ENCODE peak calls at places on chromosomes 12 and 14, in six cellular contexts. Z, Q, L, R, E and D are unnamed samples.

GRCh38 chr14:22648506-22648905 is 4.4 kb upstream of the OR6J1 start:
- DNase-seq in Z (no peak), Q (no peak), L (no peak), R (no peak), E (no peak), D (no peak)

GRCh38 chr12:1594295-1595025 is at the start of gene FBXL14:
- DNase-seq in Z (peak), Q (no peak), L (peak), R (peak), E (peak), D (peak)

GRCh38 chr12:119695034-119695433 is 27.1 kb downstream of the PRKAB1 start:
- DNase-seq in Z (no peak), Q (no peak), L (no peak), R (no peak), E (peak), D (no peak)

GRCh38 chr14:94689218-94689984 is 77.2 kb downstream of the SERPINA3 start:
- DNase-seq in Z (peak), Q (no peak), L (peak), R (peak), E (peak), D (peak)

GRCh38 chr14:58607131-58607531 is 30.6 kb upstream of the DACT1 start:
- DNase-seq in Z (no peak), Q (no peak), L (no peak), R (no peak), E (no peak), D (no peak)

GRCh38 chr14:76323331-76324050 is 52.4 kb upstream of the ESRRB start:
- DNase-seq in Z (no peak), Q (no peak), L (no peak), R (no peak), E (no peak), D (no peak)

GRCh38 chr12:94761559-94761958 is 111.2 kb upstream of the TMCC3 start:
- DNase-seq in Z (peak), Q (peak), L (no peak), R (peak), E (peak), D (no peak)

GRCh38 chr12:108823804-108824203 is 33.6 kb downstream of the SSH1 start:
- DNase-seq in Z (no peak), Q (no peak), L (no peak), R (no peak), E (no peak), D (no peak)

GRCh38 chr14:84272290-84272721 is 1257.6 kb upstream of the FLRT2 start:
- DNase-seq in Z (no peak), Q (no peak), L (no peak), R (no peak), E (no peak), D (no peak)

GRCh38 chr12:104702565-104703139 is 245.9 kb downstream of the CHST11 start:
- DNase-seq in Z (peak), Q (no peak), L (no peak), R (no peak), E (no peak), D (no peak)

GRCh38 chr14:76975865-76976622 is 52.5 kb downstream of the IRF2BPL start:
- DNase-seq in Z (no peak), Q (no peak), L (no peak), R (no peak), E (no peak), D (peak)

DNA sequence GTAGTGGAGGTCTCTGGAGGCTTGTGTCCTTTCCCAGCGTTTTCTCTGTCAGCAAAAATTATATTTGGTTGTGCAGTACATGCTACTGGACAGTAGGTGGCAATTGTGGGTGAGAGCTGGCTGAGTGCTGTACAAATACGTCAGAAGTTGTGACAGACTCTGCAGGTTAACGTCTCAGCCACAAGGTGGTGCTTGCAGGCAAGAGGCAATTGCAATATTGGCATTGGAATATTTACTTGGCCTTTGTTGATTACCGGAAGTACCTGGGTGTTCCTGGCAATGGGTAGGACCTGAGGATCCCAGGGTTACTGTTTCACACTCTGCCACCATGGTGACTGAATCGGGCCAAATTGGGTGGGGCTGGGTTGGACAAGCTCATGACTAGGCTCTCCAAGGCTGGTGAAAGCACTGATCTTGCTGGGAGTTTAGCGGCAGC is 333.9 kb upstream of the LMO3 start:
- DNase-seq in Z (peak), Q (no peak), L (no peak), R (peak), E (peak), D (peak)
- TF ChIP-seq CTCF in Z (peak), Q (no peak), L (no peak), R (peak), E (peak), D (peak)

GRCh38 chr14:41229824-41230223 is 376.9 kb upstream of the LRFN5 start:
- DNase-seq in Z (no peak), Q (no peak), L (no peak), R (no peak), E (no peak), D (no peak)

GRCh38 chr14:41225433-41225832 is 381.2 kb upstream of the LRFN5 start:
- DNase-seq in Z (no peak), Q (no peak), L (no peak), R (no peak), E (no peak), D (no peak)

GRCh38 chr14:41235466-41235865 is 371.2 kb upstream of the LRFN5 start:
- DNase-seq in Z (no peak), Q (no peak), L (no peak), R (no peak), E (no peak), D (no peak)

GRCh38 chr14:41230683-41231082 is 376.0 kb upstream of the LRFN5 start:
- DNase-seq in Z (no peak), Q (no peak), L (no peak), R (no peak), E (no peak), D (no peak)
- TF ChIP-seq CTCF in Z (no peak), Q (no peak), L (no peak), R (no peak), E (no peak), D (no peak)

DNA sequence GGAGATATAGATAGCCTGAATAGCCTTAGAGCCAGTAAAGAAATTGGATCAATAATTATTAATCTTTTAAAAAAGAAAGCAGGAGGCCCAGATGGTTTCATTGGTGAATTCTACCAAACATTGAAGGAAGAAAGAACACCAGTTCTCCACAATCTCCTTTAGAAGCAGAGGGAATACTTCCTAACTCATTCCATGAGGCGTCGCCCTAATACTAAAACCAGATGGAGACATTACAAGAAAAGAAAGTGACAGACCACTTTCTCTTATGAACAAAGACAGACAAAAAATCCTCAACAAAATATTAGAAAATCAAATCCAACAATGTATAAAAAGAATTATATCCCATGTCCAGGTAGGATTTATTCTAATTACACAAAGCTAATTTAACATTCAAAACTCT is 362.6 kb downstream of the BCAT1 start:
- DNase-seq in Z (no peak), Q (no peak), L (no peak), R (no peak), E (no peak), D (no peak)
- TF ChIP-seq CTCF in Z (no peak), Q (no peak), L (no peak), R (no peak), E (no peak), D (no peak)

GRCh38 chr14:103209054-103209453 is 85.8 kb downstream of the TNFAIP2 start:
- DNase-seq in Z (no peak), Q (no peak), L (no peak), R (peak), E (no peak), D (no peak)
- TF ChIP-seq CTCF in Z (peak), Q (no peak), L (no peak), R (no peak), E (no peak), D (no peak)

DNA sequence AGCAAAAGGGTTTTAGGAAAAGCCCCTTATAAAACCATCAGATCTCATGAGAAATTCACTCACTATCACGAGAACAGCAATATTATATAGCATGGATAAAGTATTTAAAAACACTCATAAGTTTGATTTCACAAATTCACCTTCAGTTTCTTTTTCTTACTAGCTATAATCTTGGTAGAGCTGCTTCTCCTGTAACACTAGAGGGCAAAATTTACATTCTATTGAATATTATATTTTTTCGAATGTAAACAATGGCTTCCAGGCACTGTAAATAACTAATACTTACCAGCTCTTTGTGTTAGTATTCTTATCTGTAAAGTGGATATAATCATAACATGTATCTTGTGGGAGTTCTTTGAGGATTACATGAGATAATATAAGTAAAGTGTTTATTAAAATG is 259.6 kb downstream of the CCER1 start:
- DNase-seq in Z (peak), Q (no peak), L (no peak), R (no peak), E (no peak), D (no peak)
- TF ChIP-seq CTCF in Z (peak), Q (no peak), L (no peak), R (no peak), E (no peak), D (no peak)

GRCh38 chr12:66779466-66779865 is 100.6 kb upstream of the GRIP1 start:
- DNase-seq in Z (no peak), Q (no peak), L (no peak), R (no peak), E (no peak), D (no peak)
- TF ChIP-seq CTCF in Z (no peak), Q (no peak), L (no peak), R (no peak), E (no peak), D (no peak)

DNA sequence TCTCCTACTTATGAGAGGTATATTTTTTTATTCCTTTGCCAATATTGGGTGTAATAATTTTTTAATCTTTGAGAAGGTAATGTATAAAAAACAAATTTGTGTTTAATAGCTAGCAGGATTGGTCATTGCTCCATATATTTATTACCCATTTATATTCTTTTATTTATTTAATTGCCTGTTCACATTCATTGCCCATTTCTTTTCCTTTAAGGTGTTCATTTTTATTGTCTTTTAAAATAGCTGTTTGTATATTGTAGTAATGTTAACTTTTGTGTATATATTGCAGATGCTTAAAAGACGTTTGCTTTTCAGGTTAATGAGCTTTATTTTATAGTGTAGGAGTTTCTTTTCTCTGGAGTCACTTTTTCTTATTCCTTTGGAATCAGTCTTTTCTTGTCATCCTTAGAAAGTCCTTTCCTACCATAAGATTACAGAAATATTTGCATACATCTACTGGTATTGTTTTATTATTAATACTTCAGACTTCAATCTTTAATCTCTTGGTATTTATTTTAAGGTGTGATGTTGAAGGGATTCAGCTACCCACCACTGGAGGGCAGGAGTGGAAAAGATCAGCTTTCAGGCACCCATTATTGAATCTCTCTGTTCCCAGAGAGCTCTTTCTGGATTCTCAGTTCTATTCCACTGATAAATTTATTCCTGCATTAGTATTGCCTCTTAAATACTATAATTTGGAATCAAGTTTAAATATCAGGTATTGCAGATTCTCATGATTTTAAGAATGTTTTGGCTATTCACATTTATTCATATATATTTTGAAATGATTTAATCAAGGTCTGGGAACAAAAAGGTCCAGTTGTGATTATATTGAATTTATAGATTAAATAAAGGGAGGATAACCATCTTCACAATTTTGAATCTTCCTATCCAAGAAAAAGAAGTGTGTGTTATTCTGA is 17.3 kb downstream of the PPM1A start:
- DNase-seq in Z (no peak), Q (no peak), L (no peak), R (peak), E (peak), D (no peak)
- TF ChIP-seq CTCF in Z (peak), Q (no peak), L (no peak), R (peak), E (peak), D (no peak)

GRCh38 chr14:100854435-100854834 is 28.5 kb downstream of the MEG3 start:
- DNase-seq in Z (no peak), Q (no peak), L (no peak), R (no peak), E (no peak), D (no peak)

GRCh38 chr14:100857923-100858837 is 32.3 kb downstream of the MEG3 start:
- DNase-seq in Z (no peak), Q (no peak), L (no peak), R (no peak), E (no peak), D (no peak)

GRCh38 chr14:100857196-100857922 is 31.4 kb downstream of the MEG3 start:
- DNase-seq in Z (no peak), Q (no peak), L (no peak), R (no peak), E (no peak), D (no peak)

GRCh38 chr14:100856056-100856950 is 30.4 kb downstream of the MEG3 start:
- DNase-seq in Z (no peak), Q (no peak), L (no peak), R (no peak), E (no peak), D (no peak)

DNA sequence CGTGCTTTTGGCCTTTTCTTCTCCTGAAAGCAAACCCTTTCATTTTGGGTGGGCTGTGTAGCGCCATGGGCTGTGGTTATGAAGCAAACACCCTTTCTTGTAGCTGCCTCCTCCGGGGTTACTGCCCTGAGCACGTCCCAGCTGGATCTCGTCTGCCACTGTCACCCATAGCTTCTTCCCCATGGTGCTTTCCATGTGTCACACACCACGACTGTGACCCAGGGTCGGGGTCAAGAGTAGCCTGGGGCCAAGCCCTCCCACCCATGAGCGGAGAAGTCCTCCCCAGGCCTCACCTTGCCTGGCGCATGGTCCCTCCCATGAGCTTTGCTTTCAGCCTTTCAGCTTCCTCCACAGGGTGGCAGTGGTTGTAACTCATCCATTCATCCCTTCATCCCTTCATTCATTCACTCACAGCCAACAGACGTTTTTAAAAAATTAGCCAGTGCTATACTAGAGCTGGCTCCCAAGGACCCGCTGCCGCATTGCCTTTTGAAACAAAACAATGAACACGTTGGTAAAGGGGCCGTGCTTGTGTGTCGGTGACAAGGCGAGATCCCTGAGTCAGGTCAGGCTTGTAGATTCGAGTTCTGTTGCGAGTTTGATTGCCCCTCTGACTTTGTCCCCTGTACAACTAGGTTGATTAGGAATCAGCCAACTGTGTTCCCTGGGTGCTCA is 29.5 kb downstream of the MEG3 start:
- DNase-seq in Z (no peak), Q (no peak), L (no peak), R (no peak), E (no peak), D (no peak)
- TF ChIP-seq CTCF in Z (peak), Q (no peak), L (no peak), R (no peak), E (no peak), D (no peak)